ENCODE peak calls at places on chromosome 2, in five cellular contexts. D, L, S, Q and T are unnamed samples.

GRCh38 chr2:20578895-20579825 is 71.7 kb downstream of the HS1BP3 start:
- DNase-seq in Q (peak; percentile 97), L (peak; percentile 85), S (peak; percentile 82), D (peak; percentile 97), T (peak; percentile 99)

GRCh38 chr2:227248876-227249275 is 76.2 kb upstream of the MFF start:
- DNase-seq in S (no peak), D (no peak), L (no peak), Q (no peak), T (no peak)

GRCh38 chr2:148914463-148914862 is 39.4 kb downstream of the KIF5C start:
- DNase-seq in Q (no peak), L (no peak), S (no peak), D (no peak), T (no peak)

GRCh38 chr2:20680744-20681143 is 13.8 kb downstream of the GDF7 start:
- DNase-seq in L (no peak), S (no peak), Q (no peak), D (no peak), T (no peak)

GRCh38 chr2:174227748-174228147 is 20.6 kb downstream of the OLA1 start:
- DNase-seq in L (no peak), D (no peak), S (no peak), Q (no peak), T (no peak)

GRCh38 chr2:84735383-84735782 is 145.5 kb downstream of the TRABD2A start:
- DNase-seq in Q (no peak), S (no peak), D (no peak), L (peak; percentile 5), T (no peak)

GRCh38 chr2:179612108-179612507 is 249.3 kb downstream of the ZNF385B start:
- DNase-seq in S (no peak), L (peak; percentile 87), D (peak; percentile 8), Q (peak; percentile 63), T (peak; percentile 43)

GRCh38 chr2:195092341-195092740 is 564.7 kb upstream of the SLC39A10 start:
- DNase-seq in D (no peak), Q (no peak), S (no peak), L (no peak), T (peak; percentile 1)

GRCh38 chr2:43238813-43239212 is 12.4 kb upstream of the ZFP36L2 start:
- DNase-seq in L (no peak), D (no peak), S (no peak), Q (no peak), T (no peak)

GRCh38 chr2:10331033-10331701 is 28.5 kb downstream of the HPCAL1 start:
- DNase-seq in Q (peak; percentile 61), S (no peak), L (no peak), D (peak; percentile 45), T (no peak)

GRCh38 chr2:177169810-177170514 is 42.6 kb upstream of the HNRNPA3 start:
- DNase-seq in S (peak; percentile 79), D (no peak), Q (peak; percentile 47), L (no peak), T (no peak)

GRCh38 chr2:23449413-23449812 is 64.4 kb downstream of the KLHL29 start:
- DNase-seq in D (no peak), L (no peak), Q (no peak), S (no peak), T (no peak)

GRCh38 chr2:83582589-83582988 is 876.5 kb downstream of the SUCLG1 start:
- DNase-seq in D (no peak), Q (no peak), S (no peak), L (no peak), T (no peak)

GRCh38 chr2:151357359-151357758 is at the start of gene TNFAIP6:
- DNase-seq in S (no peak), L (peak; percentile 90), Q (peak; percentile 98), D (peak; percentile 97), T (peak; percentile 96)

GRCh38 chr2:189698020-189698887 is 23.8 kb downstream of the ANKAR start:
- DNase-seq in Q (peak; percentile 75), S (peak; percentile 53), D (peak; percentile 69), L (peak; percentile 16), T (peak; percentile 71)

GRCh38 chr2:222313816-222314215 is 15.0 kb upstream of the PAX3 start:
- DNase-seq in S (no peak), L (no peak), D (no peak), Q (no peak), T (no peak)

GRCh38 chr2:222318712-222319575 is 20.1 kb upstream of the PAX3 start:
- DNase-seq in Q (no peak), L (no peak), S (peak; percentile 55), D (peak; percentile 36), T (peak; percentile 23)

GRCh38 chr2:222318026-222318711 is 19.4 kb upstream of the PAX3 start:
- DNase-seq in L (no peak), Q (peak; percentile 69), D (peak; percentile 80), S (peak; percentile 69), T (peak; percentile 81)

GRCh38 chr2:222311978-222312738 is 13.4 kb upstream of the PAX3 start:
- DNase-seq in S (no peak), Q (no peak), L (no peak), D (no peak), T (no peak)

DNA sequence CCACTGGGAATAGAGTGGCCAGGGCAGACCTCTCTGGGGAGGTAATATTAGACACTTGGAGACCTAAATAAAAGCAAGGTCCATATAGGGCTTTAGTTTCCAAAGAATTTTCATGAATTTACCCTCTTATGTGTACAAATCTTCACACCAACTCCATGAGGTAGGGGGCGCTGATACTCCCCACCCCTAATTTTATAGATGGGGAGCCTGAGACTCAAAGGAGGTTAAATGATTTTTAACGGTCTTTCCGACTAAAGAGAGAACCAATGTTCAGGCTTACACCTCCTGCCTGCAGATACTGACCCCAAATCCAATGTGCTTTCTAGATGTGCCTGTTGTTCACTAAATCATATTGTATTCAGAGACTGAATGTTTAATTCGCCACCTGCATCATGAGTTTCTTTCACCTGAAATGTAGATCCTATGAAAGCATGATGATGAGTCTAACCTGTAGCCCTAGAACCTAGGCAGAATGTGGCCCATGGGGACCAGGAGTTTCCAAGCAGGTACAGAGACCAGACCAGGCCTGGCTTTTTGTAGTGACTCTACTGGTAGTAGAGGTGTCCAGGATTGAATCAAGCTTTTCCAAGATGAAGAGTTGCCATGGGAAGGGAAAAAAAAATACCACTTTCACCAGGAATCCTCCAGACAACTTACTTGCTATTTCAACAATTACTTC is 16.8 kb upstream of the PAX3 start:
- DNase-seq in Q (no peak), L (no peak), S (no peak), D (no peak), T (no peak)
- TF ChIP-seq CTCF in Q (no peak), L (no peak), S (no peak), D (peak; percentile 6), T (no peak)

GRCh38 chr2:219331560-219332213 is 857 bp downstream of the RESP18 start:
- DNase-seq in L (no peak), D (peak; percentile 41), S (peak; percentile 14), Q (peak; percentile 32), T (peak; percentile 23)
- H3K4me3 ChIP-seq in L (no peak overlapping the region), D (no peak overlapping the region), S (no peak overlapping the region), Q (no peak overlapping the region), T (no peak overlapping the region)

DNA sequence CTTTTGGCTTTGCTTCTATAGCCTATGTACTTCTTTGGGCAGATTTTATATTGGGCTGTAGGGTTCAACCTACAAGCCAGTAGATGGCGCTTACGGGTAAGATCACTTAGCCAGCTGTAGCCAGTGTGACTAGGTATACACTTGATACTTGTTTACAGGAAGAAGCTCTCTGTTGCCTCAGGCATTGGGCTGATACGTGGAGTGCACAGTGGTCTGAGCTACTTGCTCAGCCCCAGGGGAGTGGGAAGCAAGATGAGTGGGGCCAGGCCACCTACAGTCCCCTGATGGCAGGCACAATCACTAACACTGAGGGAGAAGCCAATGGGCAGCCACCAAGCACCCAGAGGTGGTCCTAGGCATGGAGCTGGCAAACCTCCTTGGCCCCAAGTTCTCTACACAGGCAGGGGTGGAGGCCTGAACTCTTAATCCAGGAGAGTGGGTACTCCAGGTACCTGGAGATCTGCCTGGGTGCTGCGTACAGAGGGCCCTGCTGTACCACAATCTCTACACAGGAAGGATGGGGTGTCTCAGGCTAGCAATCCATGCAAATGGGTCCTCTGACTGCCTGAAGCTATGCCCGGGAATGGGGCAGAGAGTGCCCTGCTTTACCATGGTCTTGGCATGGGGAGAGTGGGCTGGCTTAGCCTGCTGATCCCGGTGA is 122.2 kb downstream of the NCOA1 start:
- DNase-seq in S (no peak), D (peak; percentile 73), Q (peak; percentile 58), L (peak; percentile 0), T (peak; percentile 92)
- TF ChIP-seq CTCF in S (peak; percentile 21), D (peak; percentile 72), Q (peak; percentile 50), L (peak; percentile 62), T (peak; percentile 79)

DNA sequence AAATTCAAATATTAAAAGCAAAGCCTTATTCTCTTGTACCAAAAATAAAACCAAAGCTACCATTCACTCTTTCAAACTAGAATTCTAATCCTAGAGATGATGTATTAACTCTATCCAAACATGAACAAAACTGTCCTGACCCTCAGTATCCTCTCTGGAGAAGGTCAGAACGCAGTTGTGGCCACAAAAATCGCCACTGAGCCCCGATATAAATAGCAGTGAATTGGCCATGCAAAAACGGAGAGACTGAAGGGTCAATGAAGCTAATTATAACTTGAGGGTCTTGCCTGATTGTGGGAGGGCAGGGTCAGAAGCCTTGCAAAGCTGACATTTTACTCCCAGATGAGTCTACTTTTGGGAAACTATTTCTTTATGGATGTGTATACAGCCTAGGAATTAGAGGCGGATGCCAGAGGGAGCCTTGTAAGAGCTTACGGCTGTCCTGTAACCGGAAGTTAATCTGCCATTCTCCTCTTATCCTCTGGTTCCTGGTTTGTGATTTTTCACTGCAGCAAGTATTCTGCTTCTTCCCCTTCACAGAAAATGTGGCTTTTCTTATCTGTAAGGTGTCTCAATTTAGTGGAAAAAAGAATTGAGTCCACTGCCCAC is 28.1 kb downstream of the CAVIN2 start:
- DNase-seq in D (peak; percentile 48), Q (no peak), L (no peak), S (no peak), T (peak; percentile 27)
- H3K4me3 ChIP-seq in D (no peak overlapping the region), Q (no peak overlapping the region), L (no peak overlapping the region), S (no peak overlapping the region), T (peak overlapping the region; percentile 9)